ENCODE peak calls at places on chromosomes 7 and 10, in ten cellular contexts. One of them, this sample, is unnamed.
A peak's percentile ranks its signal among the peaks of the same experiment; 100 is the strongest.

GRCh38 chr7:111012799-111013675 is 77.9 kb upstream of the LRRN3 start:
- DNase-seq in ecto neural progenitor cell: no peak
- DNase-seq in LHCN-M2: no peak
- DNase-seq in aorta: no peak
- DNase-seq in naive B cell: peak; percentile 11
- DNase-seq in effector memory CD8-positive, alpha-beta T cell: peak; percentile 2
- DNase-seq in uterus: no peak
- DNase-seq in transverse colon: no peak
- DNase-seq in sigmoid colon: no peak
- DNase-seq in islet precursor cell: no peak
- DNase-seq in this sample: no peak

GRCh38 chr10:67665491-67665890 is 30.5 kb downstream of the CTNNA3 start:
- DNase-seq in naive B cell: no peak
- DNase-seq in LHCN-M2: peak; percentile 79
- DNase-seq in aorta: no peak
- DNase-seq in ecto neural progenitor cell: no peak
- DNase-seq in sigmoid colon: no peak
- DNase-seq in effector memory CD8-positive, alpha-beta T cell: no peak
- DNase-seq in uterus: no peak
- DNase-seq in transverse colon: no peak
- DNase-seq in islet precursor cell: peak; percentile 62
- DNase-seq in this sample: peak; percentile 86

GRCh38 chr10:124560377-124560776 is 98.8 kb downstream of the LHPP start:
- DNase-seq in effector memory CD8-positive, alpha-beta T cell: no peak
- DNase-seq in transverse colon: peak; percentile 28
- DNase-seq in LHCN-M2: peak; percentile 76
- DNase-seq in islet precursor cell: no peak
- DNase-seq in ecto neural progenitor cell: no peak
- DNase-seq in naive B cell: no peak
- DNase-seq in aorta: peak; percentile 83
- DNase-seq in sigmoid colon: peak; percentile 91
- DNase-seq in uterus: peak; percentile 85
- DNase-seq in this sample: peak; percentile 86

GRCh38 chr7:78039791-78040776 is 241.5 kb downstream of the PHTF2 start:
- DNase-seq in naive B cell: peak; percentile 35
- DNase-seq in transverse colon: peak; percentile 23
- DNase-seq in uterus: peak; percentile 14
- DNase-seq in islet precursor cell: no peak
- DNase-seq in aorta: peak; percentile 77
- DNase-seq in effector memory CD8-positive, alpha-beta T cell: peak; percentile 48
- DNase-seq in sigmoid colon: peak; percentile 68
- DNase-seq in ecto neural progenitor cell: peak; percentile 71
- DNase-seq in LHCN-M2: peak; percentile 9
- DNase-seq in this sample: no peak

GRCh38 chr7:1942026-1942703 is 272.1 kb downstream of the ELFN1 start:
- DNase-seq in aorta: peak; percentile 62
- DNase-seq in naive B cell: no peak
- DNase-seq in ecto neural progenitor cell: no peak
- DNase-seq in islet precursor cell: no peak
- DNase-seq in sigmoid colon: no peak
- DNase-seq in effector memory CD8-positive, alpha-beta T cell: no peak
- DNase-seq in LHCN-M2: peak; percentile 71
- DNase-seq in uterus: no peak
- DNase-seq in transverse colon: no peak
- DNase-seq in this sample: peak; percentile 86

GRCh38 chr10:78634389-78634815 is 434.4 kb upstream of the ZMIZ1 start:
- DNase-seq in LHCN-M2: peak; percentile 33
- DNase-seq in uterus: no peak
- DNase-seq in islet precursor cell: peak; percentile 95
- DNase-seq in sigmoid colon: no peak
- DNase-seq in naive B cell: no peak
- DNase-seq in ecto neural progenitor cell: no peak
- DNase-seq in effector memory CD8-positive, alpha-beta T cell: no peak
- DNase-seq in aorta: no peak
- DNase-seq in transverse colon: no peak
- DNase-seq in this sample: peak; percentile 85

GRCh38 chr10:101067356-101068083 is 5.7 kb downstream of the KAZALD1 start:
- DNase-seq in uterus: peak; percentile 76
- DNase-seq in islet precursor cell: peak; percentile 91
- DNase-seq in ecto neural progenitor cell: peak; percentile 84
- DNase-seq in sigmoid colon: peak; percentile 85
- DNase-seq in LHCN-M2: peak; percentile 79
- DNase-seq in effector memory CD8-positive, alpha-beta T cell: peak; percentile 76
- DNase-seq in naive B cell: peak; percentile 64
- DNase-seq in transverse colon: peak; percentile 82
- DNase-seq in aorta: peak; percentile 85
- DNase-seq in this sample: peak; percentile 90

GRCh38 chr10:65394898-65395297 is 1530.9 kb upstream of the LRRTM3 start:
- DNase-seq in sigmoid colon: no peak
- DNase-seq in effector memory CD8-positive, alpha-beta T cell: no peak
- DNase-seq in transverse colon: no peak
- DNase-seq in aorta: no peak
- DNase-seq in uterus: no peak
- DNase-seq in ecto neural progenitor cell: no peak
- DNase-seq in naive B cell: no peak
- DNase-seq in LHCN-M2: peak; percentile 68
- DNase-seq in islet precursor cell: no peak
- DNase-seq in this sample: peak; percentile 13

GRCh38 chr10:10911471-10911921 is 106.2 kb upstream of the CELF2 start:
- DNase-seq in uterus: peak; percentile 83
- DNase-seq in aorta: peak; percentile 93
- DNase-seq in sigmoid colon: peak; percentile 93
- DNase-seq in islet precursor cell: peak; percentile 98
- DNase-seq in effector memory CD8-positive, alpha-beta T cell: no peak
- DNase-seq in ecto neural progenitor cell: peak; percentile 73
- DNase-seq in transverse colon: peak; percentile 55
- DNase-seq in naive B cell: no peak
- DNase-seq in LHCN-M2: peak; percentile 85
- DNase-seq in this sample: peak; percentile 89

GRCh38 chr10:21724695-21725371 is 190.8 kb downstream of the MLLT10 start:
- DNase-seq in aorta: peak; percentile 79
- DNase-seq in sigmoid colon: peak; percentile 97
- DNase-seq in effector memory CD8-positive, alpha-beta T cell: peak; percentile 37
- DNase-seq in islet precursor cell: no peak
- DNase-seq in ecto neural progenitor cell: no peak
- DNase-seq in uterus: peak; percentile 88
- DNase-seq in naive B cell: no peak
- DNase-seq in transverse colon: peak; percentile 89
- DNase-seq in LHCN-M2: peak; percentile 99
- DNase-seq in this sample: peak; percentile 99

GRCh38 chr10:6924166-6924565 is 344.1 kb upstream of the PRKCQ start:
- DNase-seq in aorta: no peak
- DNase-seq in ecto neural progenitor cell: no peak
- DNase-seq in LHCN-M2: peak; percentile 81
- DNase-seq in naive B cell: no peak
- DNase-seq in uterus: no peak
- DNase-seq in sigmoid colon: no peak
- DNase-seq in effector memory CD8-positive, alpha-beta T cell: no peak
- DNase-seq in transverse colon: no peak
- DNase-seq in islet precursor cell: no peak
- DNase-seq in this sample: peak; percentile 79

GRCh38 chr10:32189400-32190084 is 133.3 kb upstream of the KIF5B start:
- DNase-seq in naive B cell: no peak
- DNase-seq in sigmoid colon: no peak
- DNase-seq in ecto neural progenitor cell: no peak
- DNase-seq in transverse colon: no peak
- DNase-seq in effector memory CD8-positive, alpha-beta T cell: no peak
- DNase-seq in uterus: no peak
- DNase-seq in aorta: no peak
- DNase-seq in islet precursor cell: no peak
- DNase-seq in LHCN-M2: peak; percentile 59
- DNase-seq in this sample: peak; percentile 37

GRCh38 chr7:116591202-116592040 is 66.6 kb downstream of the CAV1 start:
- DNase-seq in uterus: no peak
- DNase-seq in islet precursor cell: no peak
- DNase-seq in LHCN-M2: peak; percentile 53
- DNase-seq in aorta: no peak
- DNase-seq in sigmoid colon: no peak
- DNase-seq in effector memory CD8-positive, alpha-beta T cell: no peak
- DNase-seq in ecto neural progenitor cell: no peak
- DNase-seq in transverse colon: no peak
- DNase-seq in naive B cell: no peak
- DNase-seq in this sample: peak; percentile 59

GRCh38 chr10:49359349-49360231 is 36.3 kb downstream of the DRGX start:
- DNase-seq in effector memory CD8-positive, alpha-beta T cell: no peak
- DNase-seq in aorta: peak; percentile 59
- DNase-seq in LHCN-M2: peak; percentile 45
- DNase-seq in sigmoid colon: no peak
- DNase-seq in uterus: no peak
- DNase-seq in islet precursor cell: peak; percentile 99
- DNase-seq in transverse colon: no peak
- DNase-seq in naive B cell: no peak
- DNase-seq in ecto neural progenitor cell: peak; percentile 59
- DNase-seq in this sample: peak; percentile 64

GRCh38 chr7:103821105-103821504 is 168.4 kb downstream of the RELN start:
- DNase-seq in sigmoid colon: no peak
- DNase-seq in aorta: no peak
- DNase-seq in LHCN-M2: no peak
- DNase-seq in islet precursor cell: no peak
- DNase-seq in ecto neural progenitor cell: no peak
- DNase-seq in transverse colon: no peak
- DNase-seq in uterus: no peak
- DNase-seq in effector memory CD8-positive, alpha-beta T cell: no peak
- DNase-seq in naive B cell: no peak
- DNase-seq in this sample: no peak

GRCh38 chr10:16887565-16887964 is 70.3 kb upstream of the RSU1 start:
- DNase-seq in uterus: no peak
- DNase-seq in LHCN-M2: peak; percentile 65
- DNase-seq in aorta: no peak
- DNase-seq in naive B cell: no peak
- DNase-seq in ecto neural progenitor cell: no peak
- DNase-seq in effector memory CD8-positive, alpha-beta T cell: no peak
- DNase-seq in transverse colon: no peak
- DNase-seq in islet precursor cell: no peak
- DNase-seq in sigmoid colon: no peak
- DNase-seq in this sample: no peak

GRCh38 chr7:7664344-7664743 is 23.8 kb downstream of the UMAD1 start:
- DNase-seq in naive B cell: no peak
- DNase-seq in ecto neural progenitor cell: no peak
- DNase-seq in uterus: no peak
- DNase-seq in LHCN-M2: no peak
- DNase-seq in sigmoid colon: no peak
- DNase-seq in transverse colon: no peak
- DNase-seq in islet precursor cell: no peak
- DNase-seq in effector memory CD8-positive, alpha-beta T cell: no peak
- DNase-seq in aorta: no peak
- DNase-seq in this sample: no peak

This sample was measured in myocyte.